ENCODE peak calls at places on chromosomes 16 and 17, in eight cellular contexts. N is effector CD8-positive, alpha-beta T cell; T is NCI-H1092; Q is hippocampal formation; O is NCI-H2227 treated with DMSO at 0.1 percent for 48 hours; A is skeletal muscle cell; Y is mesothelial cell of epicardium; M is aorta. H is an unnamed sample.

GRCh38 chr17:44757045-44757917 is 1.5 kb upstream of the ADAM11 start:
- DNase-seq in A (no peak), T (no peak), N (no peak), O (no peak), M (no peak), Q (no peak), Y (no peak), H (no peak)

GRCh38 chr16:83793179-83793578 is 14.6 kb upstream of the HSBP1 start:
- DNase-seq in T (no peak), N (no peak), Q (no peak), O (no peak), A (no peak), M (no peak), Y (no peak), H (no peak)

GRCh38 chr17:69417545-69418483 is 3.3 kb downstream of the MAP2K6 start:
- DNase-seq in O (no peak), A (peak; percentile 12), Q (no peak), Y (no peak), N (no peak), M (no peak), T (no peak), H (no peak)

GRCh38 chr16:84952335-84953050 is 58.8 kb downstream of the ZDHHC7 start:
- DNase-seq in T (peak; percentile 70), O (peak; percentile 38), A (no peak), Q (peak; percentile 56), M (peak; percentile 78), N (peak; percentile 60), Y (peak; percentile 49), H (peak; percentile 85)

GRCh38 chr17:34991606-34992005 is 11.3 kb downstream of the LIG3 start:
- DNase-seq in M (no peak), A (no peak), Y (no peak), Q (no peak), O (no peak), T (no peak), N (no peak), H (no peak)

GRCh38 chr17:29124135-29124930 is 55.9 kb downstream of the MYO18A start:
- DNase-seq in M (peak; percentile 41), Y (no peak), A (no peak), O (peak; percentile 52), N (no peak), Q (peak; percentile 61), T (peak; percentile 28), H (peak; percentile 83)

GRCh38 chr16:3173892-3174617 is 13.9 kb upstream of the OR1F1 start:
- DNase-seq in T (no peak), O (peak; percentile 32), N (no peak), M (no peak), Q (no peak), Y (no peak), A (no peak), H (no peak)

GRCh38 chr17:40499551-40500189 is 1.8 kb downstream of the TNS4 start:
- DNase-seq in T (no peak), Q (peak; percentile 2), A (no peak), Y (no peak), M (peak; percentile 91), O (peak; percentile 36), N (no peak), H (peak; percentile 58)

GRCh38 chr17:74642556-74642955 is 19.0 kb upstream of the CD300E start:
- DNase-seq in O (no peak), A (no peak), Q (no peak), M (no peak), Y (no peak), T (no peak), N (no peak), H (no peak)

GRCh38 chr16:87048038-87048743 is 269.0 kb downstream of the C16orf95 start:
- DNase-seq in Y (no peak), Q (no peak), A (no peak), M (no peak), T (no peak), N (no peak), O (no peak), H (no peak)

GRCh38 chr16:12062343-12063003 is 85.9 kb downstream of the SNX29 start:
- DNase-seq in T (no peak), Y (no peak), M (peak; percentile 95), O (no peak), Q (no peak), A (peak; percentile 41), N (no peak), H (peak; percentile 94)

GRCh38 chr17:28145348-28145747 is 102.9 kb downstream of the NLK start:
- DNase-seq in O (no peak), N (no peak), A (no peak), M (no peak), Y (no peak), Q (no peak), T (no peak), H (peak; percentile 20)

GRCh38 chr16:2827481-2827790 is 2.7 kb upstream of the ZG16B start:
- DNase-seq in T (no peak), Q (no peak), O (no peak), A (no peak), M (no peak), Y (no peak), N (no peak), H (no peak)

GRCh38 chr16:15509593-15510520 is 75.5 kb downstream of the BMERB1 start:
- DNase-seq in Y (no peak), O (no peak), M (no peak), N (no peak), Q (no peak), T (no peak), A (no peak), H (peak; percentile 49)